ENCODE peak calls at places on chromosome 12, in ten cellular contexts. P, I, L, B, M, K, Q, W, U and F are unnamed samples.

GRCh38 chr12:123905319-123905925 is 67.2 kb downstream of the CCDC92 start:
- DNase-seq in B (no peak), W (peak; percentile 85), M (peak; percentile 61), Q (peak; percentile 86), U (peak; percentile 11), K (peak; percentile 46), I (no peak), L (peak; percentile 90), P (no peak), F (no peak)

GRCh38 chr12:56677680-56678079 is 10.4 kb downstream of the PTGES3 start:
- DNase-seq in K (no peak), Q (no peak), B (no peak), L (peak; percentile 17), U (no peak), I (no peak), M (no peak), P (no peak), W (no peak), F (no peak)

GRCh38 chr12:95733156-95733825 is 57.3 kb downstream of the NTN4 start:
- DNase-seq in L (no peak), I (no peak), W (peak; percentile 93), K (no peak), B (no peak), M (peak; percentile 59), Q (peak; percentile 92), U (no peak), P (no peak), F (no peak)

GRCh38 chr12:64625243-64626077 is 15.2 kb downstream of the RASSF3 start:
- DNase-seq in B (no peak), M (peak; percentile 69), U (peak; percentile 58), L (no peak), Q (peak; percentile 90), W (peak; percentile 94), K (peak; percentile 32), P (peak; percentile 57), I (peak; percentile 15), F (peak; percentile 24)

GRCh38 chr12:124603910-124604775 is 36.7 kb upstream of the NCOR2 start:
- DNase-seq in U (no peak), W (no peak), K (no peak), I (no peak), L (no peak), B (no peak), P (no peak), M (no peak), Q (no peak), F (no peak)

GRCh38 chr12:32821293-32822089 is 65.8 kb upstream of the YARS2 start:
- DNase-seq in W (no peak), B (no peak), K (peak; percentile 62), P (no peak), L (no peak), Q (no peak), M (no peak), I (no peak), U (no peak), F (no peak)

GRCh38 chr12:64675795-64676194 is 65.5 kb downstream of the RASSF3 start:
- DNase-seq in L (no peak), P (peak; percentile 30), M (peak; percentile 47), W (peak; percentile 79), Q (peak; percentile 71), B (no peak), U (peak; percentile 71), K (no peak), I (no peak), F (no peak)

GRCh38 chr12:46959484-46959883 is 119.9 kb upstream of the PCED1B start:
- DNase-seq in U (no peak), I (peak; percentile 83), K (no peak), M (peak; percentile 98), B (no peak), L (no peak), W (no peak), Q (peak; percentile 85), P (no peak), F (no peak)

DNA sequence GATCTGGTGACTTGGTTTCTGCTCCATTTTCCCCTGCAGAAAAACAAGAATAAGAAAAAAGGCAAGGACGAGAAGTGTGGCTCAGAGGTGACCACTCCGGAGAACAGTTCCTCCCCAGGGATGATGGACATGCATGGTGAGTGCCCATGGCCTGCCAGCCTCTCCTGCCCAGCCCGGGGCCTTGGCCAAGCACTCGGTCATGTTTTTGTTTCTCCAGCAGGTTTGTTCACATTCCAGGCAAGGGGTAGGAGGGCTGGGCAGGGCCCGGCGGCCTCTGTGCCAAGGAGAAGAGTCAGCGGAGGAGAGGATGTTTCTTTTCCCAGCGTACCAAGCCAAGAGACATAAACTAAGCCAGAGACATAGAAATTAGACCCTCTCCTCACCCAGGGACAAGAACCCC is 13.6 kb downstream of the BCL7A start:
- DNase-seq in P (no peak), W (no peak), Q (no peak), M (no peak), L (no peak), I (no peak), B (no peak), K (no peak), U (no peak), F (no peak)
- H3K27ac ChIP-seq in P (no peak overlapping the region), W (no peak overlapping the region), Q (no peak overlapping the region), M (no peak overlapping the region), L (no peak overlapping the region), I (no peak overlapping the region), B (no peak overlapping the region), K (no peak overlapping the region), U (peak overlapping the region; percentile 57), F (no peak overlapping the region)

GRCh38 chr12:52860102-52860838 is 11.5 kb upstream of the KRT78 start:
- DNase-seq in W (peak; percentile 50), M (no peak), Q (peak; percentile 27), I (no peak), B (no peak), L (peak; percentile 47), U (no peak), K (no peak), P (no peak), F (no peak)

GRCh38 chr12:52867636-52868035 is 18.8 kb upstream of the KRT78 start:
- DNase-seq in I (no peak), Q (no peak), B (peak; percentile 43), P (peak; percentile 73), W (peak; percentile 77), M (no peak), K (no peak), U (no peak), L (peak; percentile 79), F (no peak)

GRCh38 chr12:52862023-52862422 is 13.2 kb upstream of the KRT78 start:
- DNase-seq in L (peak; percentile 52), P (no peak), U (no peak), M (no peak), K (no peak), Q (no peak), B (no peak), I (no peak), W (no peak), F (no peak)

GRCh38 chr12:52867152-52867551 is 18.4 kb upstream of the KRT78 start:
- DNase-seq in I (no peak), W (no peak), M (no peak), L (no peak), B (no peak), U (no peak), Q (no peak), K (no peak), P (no peak), F (no peak)

DNA sequence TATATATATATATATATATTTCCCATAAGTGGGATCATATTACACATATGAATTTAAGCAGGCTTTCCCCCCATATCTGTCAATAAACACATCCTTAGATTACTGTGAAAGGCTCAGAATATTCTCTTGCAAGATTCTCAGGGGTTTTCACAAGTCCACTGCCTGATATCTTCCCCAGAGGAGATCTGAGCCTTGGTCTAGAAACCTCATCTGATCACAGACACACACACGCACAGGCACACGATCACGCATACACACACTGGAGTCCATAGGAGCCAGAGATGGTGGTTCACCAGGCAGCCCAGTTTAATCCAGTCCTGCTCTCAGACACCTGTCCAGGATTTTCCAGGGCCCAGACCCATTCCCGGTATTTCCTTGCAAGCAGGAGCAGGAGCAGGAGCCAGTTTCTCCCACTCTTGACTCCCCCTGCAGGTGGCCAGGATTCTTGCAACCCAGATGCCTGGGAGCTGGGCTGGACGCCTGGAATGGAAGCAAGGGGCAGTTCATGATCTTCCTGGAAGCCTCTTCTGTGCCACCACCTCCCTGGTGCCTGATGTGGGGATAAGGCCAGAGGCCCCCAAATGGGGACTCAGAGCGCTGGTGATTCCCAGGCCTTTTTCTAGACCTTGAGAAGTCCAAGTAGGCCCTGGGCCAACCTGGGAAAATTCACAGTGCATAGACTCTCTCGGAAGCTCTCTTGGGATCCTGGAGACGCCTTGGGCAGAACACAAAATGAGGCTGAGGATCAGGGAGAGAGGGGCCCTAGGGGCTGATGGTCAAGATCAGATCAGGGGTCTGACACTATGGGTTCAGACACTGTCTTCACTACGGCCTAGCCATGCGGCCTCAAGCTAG is 16.5 kb upstream of the KRT78 start:
- DNase-seq in W (peak; percentile 77), L (peak; percentile 98), B (peak; percentile 27), K (peak; percentile 84), P (peak; percentile 48), Q (peak; percentile 73), I (no peak), M (peak; percentile 69), U (no peak), F (peak; percentile 34)
- H3K27ac ChIP-seq in W (no peak overlapping the region), L (no peak overlapping the region), B (no peak overlapping the region), K (no peak overlapping the region), P (no peak overlapping the region), Q (no peak overlapping the region), I (no peak overlapping the region), M (no peak overlapping the region), U (no peak overlapping the region), F (no peak overlapping the region)

GRCh38 chr12:118763239-118763638 is 218.1 kb upstream of the SRRM4 start:
- DNase-seq in Q (no peak), B (no peak), L (no peak), M (no peak), I (no peak), P (no peak), U (no peak), K (no peak), W (no peak), F (no peak)

DNA sequence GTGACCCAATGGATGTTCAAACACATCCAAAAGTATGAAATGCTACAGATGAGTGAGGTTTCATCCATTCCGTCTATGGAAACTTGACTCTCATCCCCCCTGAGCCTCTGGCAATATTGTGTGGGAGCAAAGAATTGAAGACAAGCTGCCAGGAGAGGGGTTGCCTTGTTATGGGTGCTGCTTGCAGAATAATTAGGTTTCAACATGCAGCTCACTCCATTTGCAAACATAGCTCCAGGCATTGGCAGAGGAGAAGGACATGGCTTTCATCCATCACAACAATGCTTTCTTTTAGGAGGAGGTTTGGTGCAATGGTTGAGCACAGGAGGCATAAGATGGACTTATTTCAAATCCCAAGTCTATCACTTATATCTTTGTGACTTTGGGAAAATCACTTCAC is 220.7 kb upstream of the SRRM4 start:
- DNase-seq in B (no peak), K (no peak), M (no peak), U (no peak), W (no peak), Q (no peak), L (no peak), P (no peak), I (no peak), F (no peak)
- H3K27ac ChIP-seq in B (no peak overlapping the region), K (no peak overlapping the region), M (no peak overlapping the region), U (no peak overlapping the region), W (no peak overlapping the region), Q (no peak overlapping the region), L (no peak overlapping the region), P (no peak overlapping the region), I (no peak overlapping the region), F (no peak overlapping the region)

DNA sequence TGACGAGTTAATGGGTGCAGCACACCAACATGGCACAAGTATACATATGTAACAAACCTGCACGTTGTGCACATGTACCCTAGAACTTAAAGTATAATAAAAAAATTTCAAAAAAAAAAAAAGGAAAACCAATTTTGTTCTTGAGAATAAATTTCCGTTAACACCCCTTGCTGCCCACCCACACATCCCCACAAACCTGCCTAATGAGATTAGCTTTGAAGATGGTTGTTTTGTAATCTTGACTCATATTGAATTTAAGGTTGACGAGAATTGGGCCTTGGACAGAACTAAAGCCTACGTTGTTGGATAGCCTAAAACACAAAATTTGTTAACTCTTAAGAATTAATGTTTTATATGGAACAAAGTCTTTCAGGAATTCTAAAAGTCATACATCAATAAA is 52.9 kb downstream of the SYT1 start:
- DNase-seq in L (no peak), U (no peak), B (no peak), P (no peak), K (no peak), Q (no peak), I (no peak), M (no peak), W (peak; percentile 71), F (no peak)
- H3K27ac ChIP-seq in L (no peak overlapping the region), U (no peak overlapping the region), B (peak overlapping the region; percentile 13), P (no peak overlapping the region), K (no peak overlapping the region), Q (no peak overlapping the region), I (no peak overlapping the region), M (peak overlapping the region; percentile 88), W (peak overlapping the region; percentile 74), F (no peak overlapping the region)